ENCODE peak calls at places on chromosomes 11 and 22, in eight cellular contexts. V, K, S, C, X, T, D and J are unnamed samples.

GRCh38 chr11:12240669-12241068 is 130.3 kb downstream of the MICAL2 start:
- DNase-seq in S (no peak), X (no peak), V (no peak), T (no peak), K (no peak), C (no peak), D (no peak), J (no peak)

GRCh38 chr11:126669416-126669815 is 313.9 kb downstream of the ST3GAL4 start:
- DNase-seq in T (peak; percentile 83), X (no peak), C (no peak), D (peak; percentile 61), V (peak; percentile 74), S (no peak), K (no peak), J (no peak)

GRCh38 chr11:70317576-70318305 is 47.3 kb downstream of the PPFIA1 start:
- DNase-seq in X (no peak), V (no peak), T (no peak), K (no peak), D (no peak), C (no peak), S (no peak), J (no peak)

GRCh38 chr11:1830500-1831223 is 4.1 kb upstream of the SYT8 start:
- DNase-seq in V (no peak), S (peak; percentile 85), K (no peak), T (no peak), D (no peak), X (no peak), C (no peak), J (no peak)

GRCh38 chr11:12410006-12410728 is 32.8 kb downstream of the PARVA start:
- DNase-seq in T (peak; percentile 66), K (peak; percentile 30), S (peak; percentile 66), X (no peak), C (no peak), D (peak; percentile 62), V (peak; percentile 51), J (peak; percentile 44)

GRCh38 chr22:43293661-43294392 is 49.3 kb downstream of the SCUBE1 start:
- DNase-seq in T (peak; percentile 74), C (no peak), V (peak; percentile 60), S (no peak), K (peak; percentile 29), D (no peak), X (no peak), J (peak; percentile 26)

GRCh38 chr11:63613517-63614135 is 607 bp downstream of the PLAAT3 start:
- DNase-seq in X (no peak), T (peak; percentile 38), S (peak; percentile 85), D (no peak), V (no peak), K (peak; percentile 34), C (no peak), J (peak; percentile 62)

GRCh38 chr22:45731798-45732495 is 60.3 kb downstream of the ATXN10 start:
- DNase-seq in C (no peak), K (peak; percentile 15), S (no peak), D (peak; percentile 53), V (peak; percentile 47), X (no peak), T (peak; percentile 67), J (peak; percentile 17)

GRCh38 chr11:10181811-10182210 is 112.2 kb downstream of the SBF2 start:
- DNase-seq in S (no peak), K (peak; percentile 64), D (peak; percentile 39), C (no peak), X (peak; percentile 44), T (peak; percentile 80), V (peak; percentile 36), J (no peak)

GRCh38 chr11:77819921-77820564 is 479 bp downstream of the RSF1 start:
- DNase-seq in C (peak; percentile 46), V (peak; percentile 27), D (peak; percentile 19), T (peak; percentile 65), S (peak; percentile 89), K (peak; percentile 35), X (peak; percentile 10), J (peak; percentile 80)

GRCh38 chr11:82937554-82937953 is 36.0 kb downstream of the DDIAS start:
- DNase-seq in T (no peak), V (no peak), S (no peak), D (no peak), K (no peak), X (no peak), C (no peak), J (no peak)

GRCh38 chr11:116099541-116099940 is 595.3 kb upstream of the CADM1 start:
- DNase-seq in D (no peak), T (no peak), C (no peak), S (no peak), V (no peak), K (no peak), X (no peak), J (no peak)

GRCh38 chr11:78156081-78156844 is 16.8 kb upstream of the ALG8 start:
- DNase-seq in V (no peak), C (peak; percentile 33), K (peak; percentile 19), S (no peak), X (no peak), T (no peak), D (peak; percentile 22), J (no peak)

DNA sequence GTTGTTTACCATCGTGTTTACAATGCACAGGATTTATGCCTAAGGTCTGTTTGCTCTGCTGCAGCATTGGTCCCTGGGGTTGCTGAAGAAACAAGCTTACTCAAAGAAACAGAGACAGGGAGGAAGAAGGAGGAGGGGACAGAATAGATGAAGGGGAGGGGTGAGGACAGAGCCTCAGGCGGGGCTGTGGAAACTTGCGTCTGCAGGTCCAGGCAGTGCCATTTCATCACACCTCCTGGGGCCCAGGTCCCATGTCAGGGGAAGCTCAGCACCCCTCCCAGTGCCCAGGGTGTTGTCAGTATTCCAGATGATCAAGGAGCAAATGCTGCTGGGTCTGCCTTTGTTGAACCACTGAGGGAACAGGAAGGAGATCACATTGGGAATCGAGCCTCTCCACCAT is 1406.8 kb downstream of the TBC1D22A start:
- DNase-seq in X (no peak), T (no peak), D (no peak), V (no peak), K (no peak), S (no peak), C (no peak), J (no peak)
- H3K9ac ChIP-seq in X (no peak overlapping the region), T (no peak overlapping the region), D (no peak overlapping the region), V (no peak overlapping the region), K (no peak overlapping the region), S (no peak overlapping the region), C (no peak overlapping the region), J (no peak overlapping the region)

DNA sequence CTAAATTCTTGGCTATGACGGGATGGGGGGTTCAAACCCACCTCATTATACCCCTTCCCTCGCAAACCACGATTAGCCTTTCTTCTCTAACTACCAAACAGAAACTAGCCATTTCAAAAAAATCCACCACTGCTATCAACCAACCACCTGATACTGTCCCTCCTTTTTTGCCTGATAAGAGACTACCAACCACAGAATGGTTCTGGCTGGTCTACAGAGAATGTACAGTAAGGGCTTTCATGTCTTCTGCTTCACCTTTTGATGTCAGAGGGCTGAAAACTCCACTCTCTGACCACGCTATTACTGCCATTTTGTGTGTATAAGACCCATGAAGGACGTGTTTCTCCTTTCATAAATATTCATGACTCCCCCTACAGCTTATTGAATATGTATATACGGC is 19.1 kb downstream of the RIC3 start:
- DNase-seq in V (no peak), X (no peak), S (no peak), T (no peak), D (no peak), K (no peak), C (no peak), J (no peak)
- H3K9me3 ChIP-seq in V (no peaks in the 10 kb centered on the region), X (no peaks in the 10 kb centered on the region), S (no peaks in the 10 kb centered on the region), T (no peaks in the 10 kb centered on the region), D (no peaks in the 10 kb centered on the region), K (no peaks in the 10 kb centered on the region), C (peaks cover 4% of the 10 kb centered on the region), J (no peaks in the 10 kb centered on the region)

GRCh38 chr11:33044281-33044680 is 4.9 kb downstream of the TCP11L1 start:
- DNase-seq in T (peak; percentile 65), V (peak; percentile 34), C (no peak), S (no peak), K (peak; percentile 96), D (peak; percentile 98), X (no peak), J (no peak)

GRCh38 chr11:33040862-33041453 is 1.6 kb downstream of the TCP11L1 start:
- DNase-seq in K (no peak), C (no peak), T (no peak), V (no peak), X (no peak), S (no peak), D (no peak), J (peak; percentile 32)

GRCh38 chr11:33043221-33043833 is 4.0 kb downstream of the TCP11L1 start:
- DNase-seq in T (peak; percentile 39), X (no peak), C (no peak), V (no peak), D (peak; percentile 49), S (no peak), K (peak; percentile 67), J (no peak)

GRCh38 chr11:33039274-33040126 is at the start of gene TCP11L1:
- DNase-seq in V (peak; percentile 93), T (peak; percentile 92), C (peak; percentile 87), K (peak; percentile 89), S (peak; percentile 97), X (peak; percentile 86), D (peak; percentile 84), J (peak; percentile 96)

GRCh38 chr11:33040127-33040861 is 922 bp downstream of the TCP11L1 start:
- DNase-seq in C (no peak), V (peak; percentile 44), X (peak; percentile 28), T (peak; percentile 62), K (peak; percentile 15), S (no peak), D (peak; percentile 52), J (no peak)
- H3K9ac ChIP-seq in C (no peak overlapping the region), V (peak overlapping the region; percentile 91), X (peak overlapping the region; percentile 97), T (peak overlapping the region; percentile 91), K (peak overlapping the region; percentile 87), S (peak overlapping the region; percentile 89), D (peak overlapping the region; percentile 99), J (peak overlapping the region; percentile 63)

DNA sequence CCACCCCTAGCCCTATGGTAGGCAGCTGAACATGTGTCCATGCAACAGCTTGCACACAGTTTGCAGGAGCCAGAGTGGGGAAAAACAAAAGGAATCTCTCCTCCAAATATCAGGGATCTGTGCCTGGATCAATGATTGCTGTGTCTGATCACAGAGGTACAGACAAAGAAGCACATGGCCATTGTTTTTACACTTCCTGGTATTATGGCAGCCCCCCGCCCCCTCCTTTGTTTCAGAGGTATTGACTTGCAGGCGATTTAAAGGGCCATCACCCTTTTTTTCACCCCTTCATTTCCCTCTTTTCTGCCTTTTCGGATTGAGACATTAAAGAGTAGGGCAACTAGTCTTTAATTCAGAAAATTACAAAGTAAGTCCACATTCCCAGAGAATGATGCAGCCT is 453.0 kb upstream of the LUZP2 start:
- DNase-seq in D (no peak), T (no peak), X (no peak), C (no peak), V (no peak), S (no peak), K (no peak), J (peak; percentile 29)
- H3K9me3 ChIP-seq in D (no peaks in the 10 kb centered on the region), T (no peaks in the 10 kb centered on the region), X (no peaks in the 10 kb centered on the region), C (peaks cover 4% of the 10 kb centered on the region), V (peaks cover 6% of the 10 kb centered on the region), S (peaks cover 7% of the 10 kb centered on the region), K (peaks cover 7% of the 10 kb centered on the region), J (peaks cover 4% of the 10 kb centered on the region)

DNA sequence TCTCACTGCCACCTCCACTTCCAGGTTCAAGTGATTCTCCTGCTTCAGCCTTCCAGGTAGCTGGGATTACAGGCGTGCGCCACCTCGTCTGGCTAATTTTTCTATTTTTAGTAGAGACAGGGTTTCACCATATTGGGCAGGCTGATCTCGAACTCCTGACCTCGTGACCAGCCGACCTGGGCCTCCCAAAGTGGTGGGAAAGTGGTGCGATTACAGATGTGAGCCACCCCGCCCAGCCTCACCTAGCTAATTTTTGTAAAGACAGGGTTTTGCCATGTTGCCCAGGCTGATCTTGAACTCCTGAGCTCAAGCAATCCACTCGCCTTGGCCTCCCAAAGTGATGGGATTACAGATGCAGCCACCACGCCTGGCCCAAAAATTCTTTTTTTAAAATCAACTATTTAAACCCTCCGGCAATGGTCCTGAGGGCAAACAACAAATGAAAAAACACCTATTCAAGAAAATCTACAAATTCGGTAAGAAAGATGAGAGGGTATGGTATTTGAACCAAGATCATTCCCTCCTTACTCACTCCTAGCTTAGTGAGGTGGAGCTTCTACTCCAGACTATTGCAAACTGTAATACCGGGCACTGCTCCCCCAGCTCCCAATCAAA is 1.9 kb downstream of the NF2 start:
- DNase-seq in D (no peak), V (no peak), K (peak; percentile 17), C (no peak), X (no peak), S (no peak), T (no peak), J (no peak)
- H3K9ac ChIP-seq in D (peak overlapping the region; percentile 97), V (no peak overlapping the region), K (peak overlapping the region; percentile 96), C (no peak overlapping the region), X (no peak overlapping the region), S (no peak overlapping the region), T (peak overlapping the region; percentile 88), J (no peak overlapping the region)